ENCODE peak calls at places on chromosomes 13 and 19, in seven cellular contexts. G is neural crest cell; F is tibial artery; M is HCEC 1CT; O is T-cell; L is AG04450; A is activated T-cell treated with anti-CD3 and anti-CD28 coated beads, Interleukin-2, amount 50 U/mL, for 24 hours. E is an unnamed sample.

GRCh38 chr19:10419200-10419645 is 1.1 kb upstream of the PDE4A start:
- DNase-seq in L (no peak), G (no peak), O (no peak), A (peak; percentile 72), M (no peak), F (no peak), E (peak; percentile 60)

GRCh38 chr13:66222926-66223325 is 1007.2 kb downstream of the PCDH9 start:
- DNase-seq in L (no peak), A (no peak), F (no peak), G (no peak), O (no peak), M (no peak), E (no peak)

GRCh38 chr19:21569497-21569870 is 64.1 kb downstream of the ZNF429 start:
- DNase-seq in M (no peak), O (peak; percentile 79), G (no peak), L (no peak), F (no peak), A (peak; percentile 40), E (no peak)

GRCh38 chr13:27704681-27705080 is 83.0 kb downstream of the POLR1D start:
- DNase-seq in F (no peak), G (no peak), A (no peak), O (no peak), M (no peak), L (no peak), E (peak; percentile 11)

GRCh38 chr13:93254775-93255174 is 28.2 kb downstream of the GPC6 start:
- DNase-seq in A (no peak), G (no peak), M (no peak), O (no peak), F (no peak), L (no peak), E (no peak)

GRCh38 chr13:40101708-40102359 is 446.4 kb downstream of the COG6 start:
- DNase-seq in G (no peak), O (no peak), F (no peak), M (no peak), L (no peak), A (peak; percentile 62), E (no peak)

GRCh38 chr19:54137913-54138776 is 583 bp downstream of the CNOT3 start:
- DNase-seq in M (no peak), O (peak; percentile 36), L (no peak), G (no peak), A (peak; percentile 55), F (no peak), E (no peak)

GRCh38 chr13:28185256-28185655 is 46.9 kb downstream of the PAN3 start:
- DNase-seq in A (no peak), M (no peak), L (no peak), G (no peak), O (no peak), F (no peak), E (no peak)

GRCh38 chr19:40413291-40413994 is at the start of gene PRX:
- DNase-seq in A (no peak), F (no peak), M (no peak), O (no peak), G (no peak), L (no peak), E (no peak)

GRCh38 chr19:18377026-18377425 is 8.9 kb upstream of the GDF15 start:
- DNase-seq in L (no peak), F (no peak), O (no peak), G (no peak), A (no peak), M (no peak), E (no peak)

GRCh38 chr13:88704600-88705275 is 1033.6 kb downstream of the SLITRK5 start:
- DNase-seq in M (no peak), L (no peak), F (no peak), G (no peak), A (no peak), O (no peak), E (peak; percentile 25)

GRCh38 chr13:76759877-76760276 is 126.3 kb downstream of the KCTD12 start:
- DNase-seq in O (no peak), L (no peak), G (no peak), F (no peak), A (no peak), M (no peak), E (peak; percentile 45)

GRCh38 chr13:41897126-41897525 is 63.8 kb downstream of the VWA8 start:
- DNase-seq in G (no peak), M (peak; percentile 17), O (no peak), F (no peak), L (no peak), A (no peak), E (no peak)

GRCh38 chr13:50448535-50448981 is 394.9 kb downstream of the DLEU7 start:
- DNase-seq in O (no peak), F (no peak), G (no peak), L (no peak), A (no peak), M (no peak), E (no peak)

GRCh38 chr19:2171349-2172145 is 7.8 kb downstream of the DOT1L start:
- DNase-seq in L (no peak), F (no peak), M (no peak), O (peak; percentile 82), G (no peak), A (peak; percentile 83), E (no peak)

GRCh38 chr13:31755803-31756212 is 16.5 kb downstream of the RXFP2 start:
- DNase-seq in F (no peak), G (no peak), O (no peak), M (peak; percentile 96), L (no peak), A (no peak), E (peak; percentile 85)

GRCh38 chr19:1855040-1855827 is 7.0 kb upstream of the REXO1 start:
- DNase-seq in G (peak; percentile 58), A (peak; percentile 83), L (peak; percentile 61), M (peak; percentile 92), F (peak; percentile 90), O (peak; percentile 74), E (peak; percentile 81)

GRCh38 chr13:46355906-46356305 is 31.1 kb downstream of the RUBCNL start:
- DNase-seq in G (no peak), O (no peak), F (no peak), L (no peak), M (no peak), A (no peak), E (peak; percentile 60)

GRCh38 chr19:310781-311496 is 19.7 kb upstream of the PLPP2 start:
- DNase-seq in L (no peak), A (no peak), G (no peak), O (no peak), F (peak; percentile 50), M (no peak), E (no peak)

GRCh38 chr13:27311518-27312208 is 41.0 kb downstream of the RASL11A start:
- DNase-seq in M (no peak), L (no peak), F (no peak), O (no peak), A (no peak), G (no peak), E (no peak)

GRCh38 chr19:30086220-30086619 is 144.2 kb downstream of the URI1 start:
- DNase-seq in A (no peak), M (no peak), F (no peak), O (no peak), G (no peak), L (no peak), E (no peak)

GRCh38 chr19:29872224-29872731 is 60.5 kb downstream of the CCNE1 start:
- DNase-seq in O (no peak), F (no peak), M (no peak), L (no peak), A (peak; percentile 37), G (no peak), E (no peak)

GRCh38 chr13:45975337-45975736 is 77.2 kb downstream of the ZC3H13 start:
- DNase-seq in M (no peak), G (no peak), O (no peak), A (no peak), F (no peak), L (no peak), E (no peak)

GRCh38 chr19:42606660-42607351 is 12.1 kb upstream of the CEACAM8 start:
- DNase-seq in O (no peak), A (peak; percentile 68), G (peak; percentile 60), L (no peak), M (peak; percentile 21), F (no peak), E (peak; percentile 39)

GRCh38 chr19:15124572-15125231 is 17.5 kb downstream of the SYDE1 start:
- DNase-seq in M (no peak), G (no peak), L (no peak), F (no peak), A (no peak), O (no peak), E (no peak)

GRCh38 chr19:12140545-12141404 is 625 bp upstream of the ZNF20 start:
- DNase-seq in M (peak; percentile 77), G (peak; percentile 81), F (peak; percentile 89), A (peak; percentile 87), L (peak; percentile 66), O (peak; percentile 72), E (peak; percentile 40)

GRCh38 chr19:30029721-30030510 is 87.9 kb downstream of the URI1 start:
- DNase-seq in L (no peak), O (no peak), A (no peak), M (no peak), F (no peak), G (no peak), E (peak; percentile 88)

GRCh38 chr19:40719414-40719894 is 2.5 kb downstream of the ITPKC start:
- DNase-seq in L (no peak), M (no peak), F (no peak), A (no peak), G (no peak), O (no peak), E (no peak)

GRCh38 chr13:93098972-93099371 is 127.6 kb upstream of the GPC6 start:
- DNase-seq in A (no peak), G (no peak), M (no peak), L (no peak), O (no peak), F (no peak), E (no peak)

GRCh38 chr19:14418743-14419037 is 451 bp downstream of the DDX39A start:
- DNase-seq in F (no peak), G (no peak), M (no peak), O (no peak), L (no peak), A (no peak), E (no peak)

GRCh38 chr13:20197361-20197834 is 4.7 kb upstream of the GJB2 start:
- DNase-seq in G (no peak), A (no peak), O (no peak), L (no peak), F (no peak), M (peak; percentile 61), E (peak; percentile 81)

GRCh38 chr13:44420376-44421220 is 47.0 kb downstream of the SERP2 start:
- DNase-seq in O (no peak), M (no peak), G (no peak), F (no peak), L (no peak), A (no peak), E (no peak)

GRCh38 chr13:65943024-65943423 is 1287.1 kb downstream of the PCDH9 start:
- DNase-seq in A (no peak), G (no peak), L (no peak), F (no peak), M (no peak), O (no peak), E (no peak)

E was measured in HT1080.